ENCODE peak calls at places on chromosomes 4 and X, in five cellular contexts. One of them, this sample, is unnamed.

GRCh38 chr4:122749704-122750454 is 17.4 kb downstream of the BBS12 start:
- DNase-seq in K562: peak; percentile 59
- DNase-seq in HepG2: no peak
- DNase-seq in GM12891: no peak
- DNase-seq in GM12878: no peak
- DNase-seq in this sample: no peak

GRCh38 chr4:56909083-56909981 is 1.6 kb downstream of the REST start:
- DNase-seq in K562: no peak
- DNase-seq in HepG2: peak; percentile 28
- DNase-seq in GM12891: peak; percentile 47
- DNase-seq in GM12878: no peak
- DNase-seq in this sample: peak; percentile 52

GRCh38 chrX:26845051-26845450 is 618.1 kb downstream of the PPP4R3C start:
- DNase-seq in K562: no peak
- DNase-seq in HepG2: no peak
- DNase-seq in GM12891: no peak
- DNase-seq in GM12878: no peak
- DNase-seq in this sample: no peak

GRCh38 chrX:74351760-74352159 is 47.8 kb downstream of the ZCCHC13 start:
- DNase-seq in K562: peak; percentile 9
- DNase-seq in HepG2: no peak
- DNase-seq in GM12891: no peak
- DNase-seq in GM12878: no peak
- DNase-seq in this sample: no peak

GRCh38 chrX:2824886-2825285 is 3.8 kb upstream of the GYG2 start:
- DNase-seq in K562: no peak
- DNase-seq in HepG2: no peak
- DNase-seq in GM12891: no peak
- DNase-seq in GM12878: no peak
- DNase-seq in this sample: no peak

GRCh38 chr4:186067757-186068385 is 1.1 kb upstream of the TLR3 start:
- DNase-seq in K562: no peak
- DNase-seq in HepG2: peak; percentile 67
- DNase-seq in GM12891: no peak
- DNase-seq in GM12878: peak; percentile 25
- DNase-seq in this sample: no peak

GRCh38 chr4:67714248-67714583 is 13.3 kb upstream of the UBA6 start:
- DNase-seq in K562: peak; percentile 45
- DNase-seq in HepG2: no peak
- DNase-seq in GM12891: no peak
- DNase-seq in GM12878: no peak
- DNase-seq in this sample: no peak

GRCh38 chr4:38804654-38805295 is at the start of gene TLR1:
- DNase-seq in K562: no peak
- DNase-seq in HepG2: peak; percentile 25
- DNase-seq in GM12891: no peak
- DNase-seq in GM12878: peak; percentile 62
- DNase-seq in this sample: no peak

GRCh38 chr4:79445371-79445781 is 37.3 kb upstream of the GK2 start:
- DNase-seq in K562: no peak
- DNase-seq in HepG2: no peak
- DNase-seq in GM12891: no peak
- DNase-seq in GM12878: no peak
- DNase-seq in this sample: no peak

GRCh38 chr4:6380746-6381411 is 91.5 kb downstream of the PPP2R2C start:
- DNase-seq in K562: no peak
- DNase-seq in HepG2: no peak
- DNase-seq in GM12891: no peak
- DNase-seq in GM12878: no peak
- DNase-seq in this sample: no peak

DNA sequence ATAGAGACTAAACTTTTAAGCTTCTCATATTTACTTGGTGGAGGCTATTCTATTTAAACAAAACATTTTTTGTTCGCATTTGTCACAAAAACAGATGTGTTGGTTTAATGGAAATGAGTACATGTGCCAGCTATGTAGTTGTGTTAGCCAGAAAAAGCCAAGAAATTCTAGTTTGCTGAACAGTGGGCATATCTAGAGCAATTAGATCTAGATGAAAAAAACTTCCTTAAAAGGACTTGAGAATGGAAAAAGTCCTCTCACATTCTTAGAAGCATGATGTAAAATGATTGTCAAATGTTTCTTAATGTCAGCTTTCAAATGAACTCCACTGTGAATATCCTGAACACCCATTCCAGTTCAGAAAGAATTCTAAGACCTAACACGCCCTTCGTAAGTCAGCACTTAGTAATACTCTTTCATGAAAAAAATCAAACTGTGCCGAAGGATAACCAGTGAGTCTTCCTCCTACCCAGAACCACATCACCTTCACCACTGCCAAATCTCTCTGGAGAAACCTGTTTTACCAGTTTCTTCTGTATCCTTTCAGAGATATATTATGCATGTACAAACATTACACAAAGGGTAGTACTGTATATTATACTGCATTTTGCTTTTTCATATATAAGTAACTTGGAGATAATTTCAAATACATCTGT is 28.2 kb downstream of the PHKA1 start:
- DNase-seq in K562: no peak
- DNase-seq in HepG2: no peak
- DNase-seq in GM12891: no peak
- DNase-seq in GM12878: no peak
- DNase-seq in this sample: no peak
- TF ChIP-seq POLR2AphosphoS5 in K562: no peak
- TF ChIP-seq POLR2AphosphoS5 in HepG2: no peak
- TF ChIP-seq POLR2AphosphoS5 in GM12891: no peak
- TF ChIP-seq POLR2AphosphoS5 in GM12878: no peak
- TF ChIP-seq POLR2AphosphoS5 in this sample: no peak

GRCh38 chr4:170091069-170091696 is 1.4 kb upstream of the AADAT start:
- DNase-seq in K562: no peak
- DNase-seq in HepG2: no peak
- DNase-seq in GM12891: no peak
- DNase-seq in GM12878: no peak
- DNase-seq in this sample: no peak

GRCh38 chr4:170089274-170089742 is 448 bp downstream of the AADAT start:
- DNase-seq in K562: no peak
- DNase-seq in HepG2: peak; percentile 34
- DNase-seq in GM12891: no peak
- DNase-seq in GM12878: no peak
- DNase-seq in this sample: no peak

GRCh38 chr4:170088686-170089085 is 1.1 kb downstream of the AADAT start:
- DNase-seq in K562: no peak
- DNase-seq in HepG2: no peak
- DNase-seq in GM12891: no peak
- DNase-seq in GM12878: no peak
- DNase-seq in this sample: no peak

GRCh38 chr4:170090667-170091052 is 904 bp upstream of the AADAT start:
- DNase-seq in K562: no peak
- DNase-seq in HepG2: no peak
- DNase-seq in GM12891: no peak
- DNase-seq in GM12878: no peak
- DNase-seq in this sample: no peak

DNA sequence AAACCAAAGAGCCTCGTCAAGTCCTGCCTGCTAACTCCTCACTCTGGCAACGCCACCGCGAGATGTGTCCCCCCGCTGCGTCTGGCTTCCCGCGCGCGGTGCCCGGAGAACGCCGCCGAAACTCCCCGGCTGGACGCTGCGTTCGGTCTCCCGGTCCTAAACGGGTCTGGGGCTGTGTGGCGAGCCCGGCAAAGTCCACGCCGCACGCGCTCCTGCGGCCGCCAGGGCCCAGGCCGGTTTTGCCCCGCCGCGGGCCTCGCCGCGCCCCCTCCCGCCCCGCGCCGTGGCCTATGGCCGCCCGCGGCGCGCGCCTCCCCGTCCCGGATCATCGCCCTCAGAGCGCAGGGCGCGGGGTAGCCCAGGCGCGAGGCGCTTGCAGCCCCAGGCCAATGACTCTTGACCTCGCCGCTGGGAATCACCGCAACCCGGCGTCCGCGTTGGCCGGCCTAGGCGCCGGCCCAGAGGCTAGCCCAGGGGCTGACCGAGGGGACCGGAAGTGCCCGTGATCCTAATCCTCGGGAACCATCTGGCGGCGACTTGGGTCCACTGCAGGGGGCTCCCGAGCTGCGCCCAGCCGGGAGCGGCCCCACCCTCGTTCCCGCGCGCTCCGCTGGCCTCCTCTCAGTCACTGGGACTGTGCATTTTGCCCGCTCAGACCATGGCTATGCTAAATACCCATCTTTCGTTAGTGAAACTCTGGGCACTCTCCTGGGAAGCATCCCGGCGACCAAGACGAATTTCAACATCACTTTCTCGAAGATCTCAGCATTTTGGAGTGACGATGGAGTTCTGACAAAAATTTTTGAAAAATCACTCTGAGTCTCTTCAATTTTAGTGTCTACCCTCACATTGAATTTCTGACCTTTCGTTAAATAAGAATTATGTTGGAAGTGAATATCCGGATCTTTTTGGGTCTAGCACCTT is at the start of gene AADAT:
- DNase-seq in K562: peak; percentile 42
- DNase-seq in HepG2: peak; percentile 81
- DNase-seq in GM12891: peak; percentile 40
- DNase-seq in GM12878: no peak
- DNase-seq in this sample: peak; percentile 25
- TF ChIP-seq POLR2A in K562: no peak
- TF ChIP-seq POLR2A in HepG2: peak; percentile 64
- TF ChIP-seq POLR2A in GM12891: no peak
- TF ChIP-seq POLR2A in GM12878: no peak
- TF ChIP-seq POLR2A in this sample: no peak

DNA sequence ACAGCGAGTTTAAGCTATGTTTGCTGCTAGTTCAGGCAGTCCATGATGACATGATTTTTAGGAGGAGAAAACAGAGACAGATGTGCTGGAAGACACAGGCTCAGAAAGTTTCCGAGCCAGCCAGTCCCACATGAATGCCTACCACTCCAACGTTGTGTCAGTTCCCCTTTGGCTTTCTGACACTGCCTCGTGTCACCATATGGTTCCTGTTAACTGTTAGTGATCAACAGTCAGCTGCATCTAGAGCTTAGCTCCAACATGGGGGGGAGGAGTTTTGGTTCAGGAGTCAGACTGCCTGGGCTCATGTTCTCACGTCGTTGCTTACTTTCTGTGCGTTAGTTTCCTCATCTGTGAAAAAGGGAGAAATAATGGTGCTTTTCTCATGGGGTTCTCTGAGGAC is 343.7 kb downstream of the MID1IP1 start:
- DNase-seq in K562: no peak
- DNase-seq in HepG2: no peak
- DNase-seq in GM12891: no peak
- DNase-seq in GM12878: no peak
- DNase-seq in this sample: no peak
- TF ChIP-seq TAF1 in K562: no peak
- TF ChIP-seq TAF1 in HepG2: no peak
- TF ChIP-seq TAF1 in GM12891: no peak
- TF ChIP-seq TAF1 in GM12878: no peak
- TF ChIP-seq TAF1 in this sample: no peak

GRCh38 chr4:7901274-7901845 is 38.3 kb downstream of the AFAP1 start:
- DNase-seq in K562: no peak
- DNase-seq in HepG2: no peak
- DNase-seq in GM12891: no peak
- DNase-seq in GM12878: no peak
- DNase-seq in this sample: no peak
- TF ChIP-seq POLR2AphosphoS5 in K562: no peak
- TF ChIP-seq POLR2AphosphoS5 in HepG2: no peak
- TF ChIP-seq POLR2AphosphoS5 in GM12891: no peak
- TF ChIP-seq POLR2AphosphoS5 in GM12878: no peak
- TF ChIP-seq POLR2AphosphoS5 in this sample: no peak

DNA sequence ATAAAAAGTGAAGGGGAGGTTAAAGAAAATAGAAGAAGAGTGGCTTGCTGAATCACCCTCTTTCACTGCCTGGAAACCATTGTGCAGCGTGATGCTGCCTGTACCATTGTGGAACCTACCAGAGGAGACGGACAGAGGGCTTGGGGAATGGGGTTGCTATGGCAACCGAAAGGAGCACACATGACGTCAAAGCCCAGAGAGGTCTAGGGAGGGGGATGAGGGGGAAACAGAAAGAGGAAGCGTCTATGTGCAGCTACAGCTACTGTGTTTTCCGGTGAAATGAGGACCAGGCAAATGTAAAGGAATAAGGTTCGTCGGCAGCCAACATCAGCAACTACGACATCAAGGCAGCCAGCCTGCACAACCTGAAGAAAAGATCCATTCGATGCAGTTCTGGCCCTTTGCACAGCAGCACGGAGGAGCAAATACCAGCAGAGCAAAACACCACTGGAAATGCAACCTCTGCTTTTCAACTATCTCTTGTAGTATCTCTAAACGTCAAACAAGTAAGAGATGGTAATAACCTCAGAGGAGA is at the start of gene MAPK10:
- DNase-seq in K562: peak; percentile 14
- DNase-seq in HepG2: no peak
- DNase-seq in GM12891: peak; percentile 21
- DNase-seq in GM12878: peak; percentile 62
- DNase-seq in this sample: peak; percentile 5
- TF ChIP-seq POLR2A in K562: no peak
- TF ChIP-seq POLR2A in HepG2: no peak
- TF ChIP-seq POLR2A in GM12891: no peak
- TF ChIP-seq POLR2A in GM12878: no peak
- TF ChIP-seq POLR2A in this sample: no peak

GRCh38 chr4:22463179-22463578 is 52.7 kb downstream of the ADGRA3 start:
- DNase-seq in K562: no peak
- DNase-seq in HepG2: no peak
- DNase-seq in GM12891: no peak
- DNase-seq in GM12878: no peak
- DNase-seq in this sample: no peak
- TF ChIP-seq TAF1 in K562: no peak
- TF ChIP-seq TAF1 in HepG2: no peak
- TF ChIP-seq TAF1 in GM12891: no peak
- TF ChIP-seq TAF1 in GM12878: no peak
- TF ChIP-seq TAF1 in this sample: no peak

This sample was measured in GM12892.